ENCODE peak calls at places on chromosomes 2 and 18, in ten cellular contexts. One of them, this sample, is unnamed.
A peak's percentile ranks its signal among the peaks of the same experiment; 100 is the strongest.

GRCh38 chr2:168601739-168602138 is 145.7 kb downstream of the CERS6 start:
- DNase-seq in left lung: no peak
- DNase-seq in body of pancreas: no peak
- DNase-seq in A549: no peak
- DNase-seq in H9: no peak
- DNase-seq in neural crest cell: no peak
- DNase-seq in CD8-positive, alpha-beta T cell: no peak
- DNase-seq in pancreas: no peak
- DNase-seq in psoas muscle: no peak
- DNase-seq in GM12865: peak; percentile 63
- DNase-seq in this sample: no peak

GRCh38 chr18:57437782-57438668 is 2.9 kb downstream of the ONECUT2 start:
- DNase-seq in left lung: peak; percentile 73
- DNase-seq in body of pancreas: peak; percentile 72
- DNase-seq in A549: peak; percentile 82
- DNase-seq in H9: peak; percentile 92
- DNase-seq in neural crest cell: peak; percentile 75
- DNase-seq in CD8-positive, alpha-beta T cell: no peak
- DNase-seq in pancreas: peak; percentile 70
- DNase-seq in psoas muscle: no peak
- DNase-seq in GM12865: peak; percentile 40
- DNase-seq in this sample: peak; percentile 17

GRCh38 chr18:45237639-45238038 is 377.6 kb upstream of the SLC14A2 start:
- DNase-seq in left lung: no peak
- DNase-seq in body of pancreas: no peak
- DNase-seq in A549: no peak
- DNase-seq in H9: no peak
- DNase-seq in neural crest cell: no peak
- DNase-seq in CD8-positive, alpha-beta T cell: no peak
- DNase-seq in pancreas: no peak
- DNase-seq in psoas muscle: no peak
- DNase-seq in GM12865: no peak
- DNase-seq in this sample: no peak

GRCh38 chr2:155250800-155251199 is 552.3 kb downstream of the KCNJ3 start:
- DNase-seq in left lung: no peak
- DNase-seq in body of pancreas: no peak
- DNase-seq in A549: peak; percentile 20
- DNase-seq in H9: no peak
- DNase-seq in neural crest cell: no peak
- DNase-seq in CD8-positive, alpha-beta T cell: no peak
- DNase-seq in pancreas: no peak
- DNase-seq in psoas muscle: no peak
- DNase-seq in GM12865: peak; percentile 38
- DNase-seq in this sample: no peak

GRCh38 chr2:120347387-120348010 is 1.6 kb downstream of the INHBB start:
- DNase-seq in left lung: peak; percentile 52
- DNase-seq in body of pancreas: no peak
- DNase-seq in A549: no peak
- DNase-seq in H9: peak; percentile 61
- DNase-seq in neural crest cell: peak; percentile 29
- DNase-seq in CD8-positive, alpha-beta T cell: no peak
- DNase-seq in pancreas: peak; percentile 12
- DNase-seq in psoas muscle: peak; percentile 59
- DNase-seq in GM12865: no peak
- DNase-seq in this sample: no peak

GRCh38 chr2:169131587-169132512 is 62.5 kb downstream of the DHRS9 start:
- DNase-seq in left lung: no peak
- DNase-seq in body of pancreas: no peak
- DNase-seq in A549: peak; percentile 55
- DNase-seq in H9: no peak
- DNase-seq in neural crest cell: no peak
- DNase-seq in CD8-positive, alpha-beta T cell: no peak
- DNase-seq in pancreas: no peak
- DNase-seq in psoas muscle: no peak
- DNase-seq in GM12865: peak; percentile 60
- DNase-seq in this sample: no peak

GRCh38 chr2:46309052-46309953 is 12.1 kb downstream of the EPAS1 start:
- DNase-seq in left lung: no peak
- DNase-seq in body of pancreas: no peak
- DNase-seq in A549: no peak
- DNase-seq in H9: no peak
- DNase-seq in neural crest cell: no peak
- DNase-seq in CD8-positive, alpha-beta T cell: no peak
- DNase-seq in pancreas: no peak
- DNase-seq in psoas muscle: no peak
- DNase-seq in GM12865: no peak
- DNase-seq in this sample: no peak

GRCh38 chr2:191927319-191927867 is 80.5 kb upstream of the CAVIN2 start:
- DNase-seq in left lung: no peak
- DNase-seq in body of pancreas: peak; percentile 61
- DNase-seq in A549: peak; percentile 57
- DNase-seq in H9: no peak
- DNase-seq in neural crest cell: no peak
- DNase-seq in CD8-positive, alpha-beta T cell: no peak
- DNase-seq in pancreas: peak; percentile 47
- DNase-seq in psoas muscle: no peak
- DNase-seq in GM12865: peak; percentile 12
- DNase-seq in this sample: no peak

DNA sequence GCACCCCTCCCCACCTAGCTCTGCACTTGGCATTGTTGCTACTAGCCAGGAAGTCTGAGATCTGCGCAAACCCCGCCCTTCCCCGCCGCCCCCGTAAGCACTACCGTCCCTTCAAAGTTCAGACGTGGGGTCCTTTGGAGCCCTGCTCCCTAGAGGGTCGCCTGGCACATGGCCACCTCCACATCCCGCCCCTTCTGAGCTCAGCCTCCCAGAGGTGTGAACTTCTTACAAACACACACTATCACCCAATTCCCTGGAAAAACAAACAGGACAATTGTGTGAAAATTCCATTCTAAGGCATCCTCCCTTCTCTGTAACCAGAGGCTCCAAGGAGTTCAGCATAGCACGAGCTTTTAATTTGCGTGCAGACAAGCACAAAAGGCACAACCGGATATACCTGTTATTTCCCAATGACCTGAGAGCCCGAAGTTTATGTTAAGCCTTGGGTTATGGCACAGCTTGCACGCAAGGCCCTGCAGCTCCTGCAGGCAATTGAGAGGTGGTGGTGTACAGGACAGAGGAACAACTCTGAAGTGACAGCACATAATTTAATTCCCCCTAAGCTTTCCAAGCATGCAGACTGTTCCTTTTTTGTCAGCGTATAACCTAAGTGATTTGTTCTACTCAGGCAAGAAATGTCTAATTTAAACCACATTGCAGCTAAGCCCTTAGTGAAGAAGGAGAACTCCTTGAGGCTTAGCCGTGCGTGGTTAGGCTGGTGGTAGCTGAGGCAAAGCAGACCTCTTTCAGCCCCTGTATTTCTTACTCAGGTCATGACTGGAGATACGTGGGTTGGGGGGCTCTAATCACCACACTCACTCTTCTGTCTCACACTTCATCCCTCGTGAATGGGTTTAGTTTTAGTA is 20.3 kb upstream of the CYP1B1 start:
- DNase-seq in left lung: no peak
- DNase-seq in body of pancreas: no peak
- DNase-seq in A549: peak; percentile 66
- DNase-seq in H9: no peak
- DNase-seq in neural crest cell: no peak
- DNase-seq in CD8-positive, alpha-beta T cell: no peak
- DNase-seq in pancreas: no peak
- DNase-seq in psoas muscle: peak; percentile 69
- DNase-seq in GM12865: no peak
- DNase-seq in this sample: no peak
- TF ChIP-seq CTCF in left lung: no peak
- TF ChIP-seq CTCF in body of pancreas: no peak
- TF ChIP-seq CTCF in A549: no peak
- TF ChIP-seq CTCF in H9: no peak
- TF ChIP-seq CTCF in neural crest cell: no peak
- TF ChIP-seq CTCF in CD8-positive, alpha-beta T cell: no peak
- TF ChIP-seq CTCF in pancreas: no peak
- TF ChIP-seq CTCF in psoas muscle: no peak
- TF ChIP-seq CTCF in GM12865: no peak
- TF ChIP-seq CTCF in this sample: no peak

DNA sequence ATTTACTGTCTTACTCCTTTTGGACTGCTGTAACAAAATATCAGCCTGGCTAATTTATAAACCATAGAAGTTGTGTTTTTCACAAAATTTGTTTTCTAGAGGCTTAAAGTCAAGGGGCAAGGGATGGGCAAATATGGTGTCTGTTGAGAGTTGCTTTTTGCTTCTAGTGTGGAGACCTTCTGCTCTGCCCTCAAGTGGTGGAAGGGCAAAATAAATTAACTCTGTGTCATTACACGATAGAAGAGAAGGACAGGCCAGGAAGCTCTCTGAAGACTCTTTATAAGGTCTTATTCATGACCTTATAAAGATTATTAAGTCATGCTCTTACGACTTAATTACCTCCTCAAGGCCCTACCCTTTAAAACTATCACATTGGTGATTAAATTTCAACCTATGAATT is 181.2 kb upstream of the LRATD1 start:
- DNase-seq in left lung: no peak
- DNase-seq in body of pancreas: no peak
- DNase-seq in A549: no peak
- DNase-seq in H9: no peak
- DNase-seq in neural crest cell: no peak
- DNase-seq in CD8-positive, alpha-beta T cell: no peak
- DNase-seq in pancreas: no peak
- DNase-seq in psoas muscle: no peak
- DNase-seq in GM12865: peak; percentile 6
- DNase-seq in this sample: no peak
- TF ChIP-seq CTCF in left lung: no peak
- TF ChIP-seq CTCF in body of pancreas: no peak
- TF ChIP-seq CTCF in A549: no peak
- TF ChIP-seq CTCF in H9: peak; percentile 48
- TF ChIP-seq CTCF in neural crest cell: peak; percentile 25
- TF ChIP-seq CTCF in CD8-positive, alpha-beta T cell: no peak
- TF ChIP-seq CTCF in pancreas: no peak
- TF ChIP-seq CTCF in psoas muscle: no peak
- TF ChIP-seq CTCF in GM12865: peak; percentile 7
- TF ChIP-seq CTCF in this sample: no peak

GRCh38 chr2:136381245-136381644 is 263.3 kb upstream of the CXCR4 start:
- DNase-seq in left lung: no peak
- DNase-seq in body of pancreas: no peak
- DNase-seq in A549: no peak
- DNase-seq in H9: no peak
- DNase-seq in neural crest cell: no peak
- DNase-seq in CD8-positive, alpha-beta T cell: no peak
- DNase-seq in pancreas: no peak
- DNase-seq in psoas muscle: no peak
- DNase-seq in GM12865: no peak
- DNase-seq in this sample: no peak

GRCh38 chr2:136383161-136383560 is 265.2 kb upstream of the CXCR4 start:
- DNase-seq in left lung: no peak
- DNase-seq in body of pancreas: no peak
- DNase-seq in A549: no peak
- DNase-seq in H9: no peak
- DNase-seq in neural crest cell: no peak
- DNase-seq in CD8-positive, alpha-beta T cell: no peak
- DNase-seq in pancreas: no peak
- DNase-seq in psoas muscle: no peak
- DNase-seq in GM12865: no peak
- DNase-seq in this sample: no peak

GRCh38 chr2:136381722-136382633 is 264.0 kb upstream of the CXCR4 start:
- DNase-seq in left lung: no peak
- DNase-seq in body of pancreas: no peak
- DNase-seq in A549: no peak
- DNase-seq in H9: no peak
- DNase-seq in neural crest cell: no peak
- DNase-seq in CD8-positive, alpha-beta T cell: peak; percentile 75
- DNase-seq in pancreas: no peak
- DNase-seq in psoas muscle: no peak
- DNase-seq in GM12865: peak; percentile 94
- DNase-seq in this sample: peak; percentile 46

GRCh38 chr2:136386046-136386445 is 268.1 kb upstream of the CXCR4 start:
- DNase-seq in left lung: no peak
- DNase-seq in body of pancreas: no peak
- DNase-seq in A549: no peak
- DNase-seq in H9: no peak
- DNase-seq in neural crest cell: no peak
- DNase-seq in CD8-positive, alpha-beta T cell: no peak
- DNase-seq in pancreas: no peak
- DNase-seq in psoas muscle: no peak
- DNase-seq in GM12865: no peak
- DNase-seq in this sample: no peak

DNA sequence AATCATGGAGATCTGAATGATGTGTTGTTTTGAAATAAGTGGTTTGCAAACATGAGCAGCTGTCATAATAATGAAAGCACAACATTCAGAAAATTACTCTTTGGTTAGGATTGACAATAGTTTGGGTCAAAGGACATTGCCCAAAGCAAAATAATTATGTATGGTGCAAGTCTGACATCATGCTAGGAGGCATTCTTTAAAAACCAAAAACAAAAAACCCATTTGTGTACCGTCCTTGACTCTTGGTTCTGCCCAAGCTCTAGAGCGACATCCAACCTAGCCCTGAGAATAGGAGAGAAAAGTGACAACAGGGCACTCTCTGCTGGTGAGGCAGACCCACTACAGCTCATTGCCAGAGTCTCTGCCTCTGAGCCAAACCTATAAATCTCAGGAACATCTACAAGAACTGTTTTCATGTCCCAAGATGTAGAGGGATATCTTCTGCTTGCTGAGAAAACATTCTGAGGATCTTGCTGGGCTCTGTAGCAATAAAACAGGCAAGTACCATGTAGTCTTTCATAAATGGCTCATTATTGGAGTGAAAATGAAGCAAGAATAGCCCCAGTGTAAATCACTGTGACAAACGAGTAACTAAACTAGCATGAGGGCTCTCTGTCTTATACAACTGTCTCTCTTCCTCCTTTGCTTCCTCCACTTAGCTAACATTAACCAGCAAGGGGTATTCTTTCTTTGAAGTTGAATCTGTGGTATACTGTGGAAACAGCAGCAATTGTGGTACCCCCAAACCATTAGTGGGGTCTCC is 266.8 kb upstream of the CXCR4 start:
- DNase-seq in left lung: no peak
- DNase-seq in body of pancreas: no peak
- DNase-seq in A549: peak; percentile 33
- DNase-seq in H9: peak; percentile 39
- DNase-seq in neural crest cell: no peak
- DNase-seq in CD8-positive, alpha-beta T cell: peak; percentile 57
- DNase-seq in pancreas: no peak
- DNase-seq in psoas muscle: no peak
- DNase-seq in GM12865: peak; percentile 73
- DNase-seq in this sample: no peak
- TF ChIP-seq CTCF in left lung: peak; percentile 33
- TF ChIP-seq CTCF in body of pancreas: peak; percentile 38
- TF ChIP-seq CTCF in A549: peak; percentile 49
- TF ChIP-seq CTCF in H9: peak; percentile 81
- TF ChIP-seq CTCF in neural crest cell: peak; percentile 72
- TF ChIP-seq CTCF in CD8-positive, alpha-beta T cell: peak; percentile 77
- TF ChIP-seq CTCF in pancreas: no peak
- TF ChIP-seq CTCF in psoas muscle: peak; percentile 39
- TF ChIP-seq CTCF in GM12865: peak; percentile 76
- TF ChIP-seq CTCF in this sample: peak; percentile 38

DNA sequence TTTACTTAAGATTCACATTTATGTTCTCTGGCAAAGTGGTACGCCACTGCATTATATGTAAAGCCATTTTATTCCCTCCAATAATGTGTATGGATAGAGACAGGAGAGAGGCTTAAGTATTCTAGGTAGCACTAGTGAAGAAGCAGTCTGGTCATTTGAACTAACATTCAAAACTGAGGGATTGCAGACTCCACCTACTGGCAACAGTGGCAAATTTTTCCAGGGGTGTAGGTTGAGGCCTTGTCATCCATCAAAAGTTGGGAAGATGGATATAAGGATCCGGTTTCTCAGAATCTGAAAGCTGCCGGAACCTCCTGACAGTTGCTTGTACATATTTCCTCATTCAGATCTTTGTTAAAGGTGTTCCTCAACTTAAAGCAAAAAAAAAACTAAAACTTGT is 465.5 kb upstream of the FSHR start:
- DNase-seq in left lung: no peak
- DNase-seq in body of pancreas: no peak
- DNase-seq in A549: peak; percentile 23
- DNase-seq in H9: peak; percentile 33
- DNase-seq in neural crest cell: no peak
- DNase-seq in CD8-positive, alpha-beta T cell: no peak
- DNase-seq in pancreas: no peak
- DNase-seq in psoas muscle: no peak
- DNase-seq in GM12865: no peak
- DNase-seq in this sample: no peak
- TF ChIP-seq CTCF in left lung: no peak
- TF ChIP-seq CTCF in body of pancreas: no peak
- TF ChIP-seq CTCF in A549: no peak
- TF ChIP-seq CTCF in H9: peak; percentile 63
- TF ChIP-seq CTCF in neural crest cell: peak; percentile 44
- TF ChIP-seq CTCF in CD8-positive, alpha-beta T cell: no peak
- TF ChIP-seq CTCF in pancreas: no peak
- TF ChIP-seq CTCF in psoas muscle: no peak
- TF ChIP-seq CTCF in GM12865: no peak
- TF ChIP-seq CTCF in this sample: no peak

This sample was measured in activated B cell treated with CpG ODN at 0.5 μM for 24 hours.